ENCODE peak calls at places on chromosome 17, in ten cellular contexts. H, W, V, N, I, A, F, D, O and G are unnamed samples.

GRCh38 chr17:17156107-17156506 is 50.0 kb downstream of the PLD6 start:
- DNase-seq in H (no peak), W (no peak), V (no peak), N (no peak), I (no peak), A (no peak), F (no peak), D (no peak), O (no peak), G (no peak)

GRCh38 chr17:4768281-4768680 is 3.4 kb upstream of the TM4SF5 start:
- DNase-seq in H (no peak), W (no peak), V (no peak), N (no peak), I (no peak), A (no peak), F (no peak), D (no peak), O (no peak), G (no peak)

GRCh38 chr17:70086468-70086867 is 11.4 kb downstream of the KCNJ16 start:
- DNase-seq in H (no peak), W (no peak), V (no peak), N (no peak), I (no peak), A (no peak), F (no peak), D (no peak), O (no peak), G (no peak)

GRCh38 chr17:50501054-50501453 is 7.2 kb upstream of the MYCBPAP start:
- DNase-seq in H (no peak), W (no peak), V (no peak), N (no peak), I (no peak), A (no peak), F (no peak), D (no peak), O (peak; percentile 33), G (no peak)

GRCh38 chr17:49523706-49524472 is 28.8 kb downstream of the NGFR start:
- DNase-seq in H (no peak), W (no peak), V (no peak), N (peak; percentile 15), I (no peak), A (peak; percentile 74), F (no peak), D (no peak), O (no peak), G (no peak)

GRCh38 chr17:74252272-74252671 is 21.8 kb upstream of the DNAI2 start:
- DNase-seq in H (no peak), W (no peak), V (no peak), N (no peak), I (no peak), A (no peak), F (no peak), D (no peak), O (no peak), G (no peak)

GRCh38 chr17:3222505-3222904 is 15.0 kb downstream of the OR1A1 start:
- DNase-seq in H (no peak), W (no peak), V (no peak), N (no peak), I (no peak), A (no peak), F (no peak), D (no peak), O (no peak), G (no peak)

GRCh38 chr17:10698116-10698818 is 873 bp downstream of the ADPRM start:
- DNase-seq in H (no peak), W (no peak), V (no peak), N (no peak), I (peak; percentile 17), A (no peak), F (no peak), D (no peak), O (no peak), G (no peak)

GRCh38 chr17:77191266-77191665 is 50.5 kb downstream of the SEC14L1 start:
- DNase-seq in H (no peak), W (no peak), V (no peak), N (no peak), I (no peak), A (no peak), F (no peak), D (no peak), O (no peak), G (no peak)

GRCh38 chr17:77189148-77189547 is 48.4 kb downstream of the SEC14L1 start:
- DNase-seq in H (no peak), W (no peak), V (no peak), N (no peak), I (no peak), A (no peak), F (no peak), D (no peak), O (no peak), G (no peak)

GRCh38 chr17:77186141-77186604 is 45.4 kb downstream of the SEC14L1 start:
- DNase-seq in H (no peak), W (no peak), V (peak; percentile 28), N (no peak), I (no peak), A (no peak), F (peak; percentile 18), D (no peak), O (no peak), G (no peak)

GRCh38 chr17:77190561-77190960 is 49.8 kb downstream of the SEC14L1 start:
- DNase-seq in H (no peak), W (no peak), V (no peak), N (no peak), I (no peak), A (no peak), F (no peak), D (no peak), O (no peak), G (no peak)

GRCh38 chr17:77188084-77189066 is 47.6 kb downstream of the SEC14L1 start:
- DNase-seq in H (no peak), W (no peak), V (no peak), N (no peak), I (no peak), A (no peak), F (no peak), D (no peak), O (peak; percentile 36), G (no peak)
- H3K4me1 ChIP-seq in H (no peaks in the 10 kb centered on the region), W (no peaks in the 10 kb centered on the region), V (peaks cover 84% of the 10 kb centered on the region), N (no peaks in the 10 kb centered on the region), I (no peaks in the 10 kb centered on the region), A (peaks cover 25% of the 10 kb centered on the region), F (peaks cover 67% of the 10 kb centered on the region), D (peaks cover 11% of the 10 kb centered on the region), O (no peaks in the 10 kb centered on the region), G (no peaks in the 10 kb centered on the region)

DNA sequence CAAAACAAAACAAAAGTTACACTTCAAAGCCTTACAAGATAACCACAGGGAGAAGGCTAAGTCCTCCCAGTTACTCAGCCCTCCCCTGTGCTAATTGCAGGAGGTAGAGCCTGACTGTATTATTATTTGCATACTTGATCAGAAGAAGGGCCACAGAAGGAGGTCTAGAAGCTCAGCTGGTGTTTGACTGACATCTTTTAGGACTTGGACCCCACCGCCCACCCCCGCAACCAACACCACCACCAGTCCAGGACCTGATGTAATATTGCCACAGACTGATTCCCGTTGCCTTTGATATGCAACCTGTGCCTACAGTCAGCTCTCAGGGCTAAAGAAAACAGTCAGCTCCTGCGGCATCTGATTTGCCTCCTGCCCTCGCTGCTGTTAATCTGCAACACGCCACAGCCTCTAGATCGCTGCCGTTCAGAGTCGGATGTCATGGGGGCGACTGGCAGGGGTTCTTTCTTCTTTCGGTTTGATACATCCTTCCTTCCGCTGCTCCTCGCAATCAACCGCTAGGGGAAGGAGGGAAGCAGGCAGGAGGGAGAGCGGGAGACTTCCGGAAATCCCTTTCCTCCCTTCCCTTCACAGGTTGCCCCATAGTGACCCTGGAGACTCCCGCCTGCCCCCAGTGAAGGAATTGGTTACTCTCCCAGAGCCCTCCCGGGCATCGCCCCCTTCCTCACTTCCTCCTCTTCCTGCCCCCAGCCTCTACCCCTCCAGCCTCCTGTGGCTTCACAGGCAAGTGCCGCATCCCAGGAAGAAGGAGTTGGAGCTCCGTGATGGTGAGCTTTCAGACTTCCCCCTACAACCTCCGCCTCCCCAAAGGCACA is 90.5 kb upstream of the SOX9 start:
- DNase-seq in H (peak; percentile 59), W (no peak), V (peak; percentile 16), N (peak; percentile 16), I (peak; percentile 88), A (peak; percentile 64), F (peak; percentile 14), D (no peak), O (peak; percentile 28), G (peak; percentile 37)
- TF ChIP-seq CTCF in H (no peak), W (no peak), V (peak; percentile 52), N (peak; percentile 10), I (peak; percentile 45), A (peak; percentile 42), F (no peak), D (no peak), O (peak; percentile 33), G (peak; percentile 14)

GRCh38 chr17:80892019-80892855 is 99.4 kb upstream of the CHMP6 start:
- DNase-seq in H (no peak), W (no peak), V (peak; percentile 73), N (peak; percentile 84), I (peak; percentile 97), A (no peak), F (peak; percentile 85), D (no peak), O (peak; percentile 23), G (peak; percentile 86)

GRCh38 chr17:80891096-80892018 is 100.3 kb upstream of the CHMP6 start:
- DNase-seq in H (no peak), W (peak; percentile 40), V (no peak), N (no peak), I (peak; percentile 91), A (no peak), F (no peak), D (no peak), O (peak; percentile 22), G (peak; percentile 32)

GRCh38 chr17:80889897-80890550 is 101.6 kb upstream of the CHMP6 start:
- DNase-seq in H (no peak), W (no peak), V (no peak), N (no peak), I (no peak), A (no peak), F (no peak), D (no peak), O (no peak), G (no peak)

GRCh38 chr17:80889231-80889896 is 102.3 kb upstream of the CHMP6 start:
- DNase-seq in H (no peak), W (peak; percentile 42), V (no peak), N (no peak), I (no peak), A (no peak), F (no peak), D (no peak), O (no peak), G (peak; percentile 33)

DNA sequence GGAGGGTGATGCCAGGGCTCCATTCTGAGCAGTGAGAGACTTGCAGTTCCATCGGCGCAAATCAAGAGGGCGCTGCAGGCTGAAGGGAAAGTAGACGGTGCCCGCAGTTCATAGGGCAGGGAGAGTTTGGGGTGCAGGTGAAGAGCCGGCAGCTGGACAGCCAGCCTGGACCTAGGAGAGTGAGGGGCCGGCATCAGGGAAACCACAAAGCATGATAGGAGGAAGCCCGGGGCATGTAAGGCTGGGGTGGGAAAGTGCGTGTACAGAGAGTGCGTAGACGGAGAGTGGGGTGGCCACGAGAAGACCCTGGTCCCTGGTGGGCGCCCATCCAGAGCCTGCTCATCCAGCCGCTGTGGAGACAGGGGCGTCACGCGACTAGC is 101.1 kb upstream of the CHMP6 start:
- DNase-seq in H (no peak), W (peak; percentile 49), V (no peak), N (no peak), I (no peak), A (no peak), F (no peak), D (no peak), O (no peak), G (peak; percentile 18)
- H3K4me1 ChIP-seq in H (no peaks in the 10 kb centered on the region), W (no peaks in the 10 kb centered on the region), V (peaks cover 27% of the 10 kb centered on the region), N (no peaks in the 10 kb centered on the region), I (peaks cover 30% of the 10 kb centered on the region), A (peaks cover 30% of the 10 kb centered on the region), F (peaks cover 32% of the 10 kb centered on the region), D (peaks cover 5% of the 10 kb centered on the region), O (peaks cover 7% of the 10 kb centered on the region), G (no peaks in the 10 kb centered on the region)

GRCh38 chr17:32998111-32998892 is 6.7 kb downstream of the SPACA3 start:
- DNase-seq in H (peak; percentile 80), W (peak; percentile 70), V (peak; percentile 69), N (peak; percentile 80), I (peak; percentile 79), A (peak; percentile 88), F (peak; percentile 68), D (peak; percentile 86), O (peak; percentile 87), G (peak; percentile 97)
- TF ChIP-seq CTCF in H (peak; percentile 80), W (peak; percentile 89), V (peak; percentile 91), N (peak; percentile 75), I (peak; percentile 92), A (peak; percentile 89), F (peak; percentile 90), D (peak; percentile 66), O (peak; percentile 93), G (peak; percentile 85)